ENCODE peak calls at places on chromosome 13, in four cellular contexts. B is BE2C, M is foreskin fibroblast, U is A673. P is an unnamed sample.

GRCh38 chr13:31851201-31851600 is 111.9 kb downstream of the RXFP2 start:
- DNase-seq in B (no peak), M (no peak), U (no peak), P (no peak)

GRCh38 chr13:108955741-108956140 is 326.3 kb downstream of the MYO16 start:
- DNase-seq in B (no peak), M (no peak), U (no peak), P (no peak)

GRCh38 chr13:38401276-38401675 is 51.6 kb downstream of the UFM1 start:
- DNase-seq in B (no peak), M (peak), U (no peak), P (no peak)

GRCh38 chr13:30718661-30719520 is 16.5 kb upstream of the ALOX5AP start:
- DNase-seq in B (no peak), M (peak), U (no peak), P (no peak)

GRCh38 chr13:39968646-39969475 is 313.4 kb downstream of the COG6 start:
- DNase-seq in B (no peak), M (no peak), U (no peak), P (no peak)

GRCh38 chr13:30408319-30409101 is 13.8 kb upstream of the UBE2L5 start:
- DNase-seq in B (peak), M (peak), U (no peak), P (peak)

GRCh38 chr13:33657274-33657673 is 160.7 kb upstream of the RFC3 start:
- DNase-seq in B (no peak), M (no peak), U (no peak), P (no peak)

GRCh38 chr13:49669735-49670309 is 21.5 kb downstream of the EBPL start:
- DNase-seq in B (peak), M (peak), U (peak), P (no peak)

GRCh38 chr13:71864094-71864980 is 2.7 kb downstream of the DACH1 start:
- DNase-seq in B (peak), M (no peak), U (peak), P (peak)

GRCh38 chr13:100789481-100789880 is 114.9 kb upstream of the TMTC4 start:
- DNase-seq in B (no peak), M (peak), U (peak), P (peak)

GRCh38 chr13:80132741-80133601 is 208.0 kb downstream of the SPRY2 start:
- DNase-seq in B (peak), M (peak), U (peak), P (peak)

GRCh38 chr13:49444517-49445395 is 682 bp downstream of the SETDB2 start:
- DNase-seq in B (no peak), M (peak), U (peak), P (peak)

GRCh38 chr13:32587774-32588165 is 1.5 kb downstream of the PDS5B start:
- DNase-seq in B (no peak), M (no peak), U (no peak), P (no peak)

DNA sequence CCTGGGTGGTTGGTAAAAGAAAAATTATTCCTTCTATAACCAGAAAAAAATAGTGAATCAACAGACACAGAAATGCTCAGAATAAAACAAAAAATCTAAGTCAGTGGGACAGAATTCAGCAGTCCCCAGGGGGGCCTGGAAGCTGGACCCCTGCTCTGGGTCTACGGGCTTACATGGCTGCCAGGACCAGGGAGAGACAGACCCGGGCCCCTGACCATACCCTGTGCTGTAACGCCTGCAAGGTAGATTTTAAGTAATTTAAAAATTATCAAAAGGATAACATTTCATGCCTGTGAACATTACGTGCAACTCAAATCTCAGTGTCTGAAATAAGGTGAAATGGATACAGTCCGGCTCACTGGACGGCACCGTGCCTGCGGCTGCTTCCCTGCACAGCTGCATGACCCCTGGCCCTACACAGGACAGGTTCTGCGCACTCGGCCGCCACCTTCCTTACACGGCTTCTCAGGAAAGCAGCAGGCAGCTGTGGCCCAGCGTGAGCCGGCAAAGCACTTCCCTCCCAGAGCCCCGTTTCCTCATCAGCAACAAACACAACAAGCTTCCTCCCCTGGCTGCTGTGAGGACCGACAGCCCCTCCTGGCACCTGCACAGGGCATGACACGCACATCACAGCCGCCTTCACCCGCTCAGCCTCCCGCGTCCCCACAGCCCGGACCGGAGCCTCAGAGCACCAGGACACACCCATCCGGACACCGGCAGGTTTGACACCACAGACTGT is 22.2 kb downstream of the RASA3 start:
- DNase-seq in B (peak), M (peak), U (no peak), P (peak)
- TF ChIP-seq CTCF in B (peak), M (no peak), U (no peak), P (peak)

GRCh38 chr13:59176775-59177174 is 987.0 kb downstream of the DIAPH3 start:
- DNase-seq in B (no peak), M (no peak), U (peak), P (no peak)
- TF ChIP-seq CTCF in B (peak), M (no peak), U (peak), P (no peak)

DNA sequence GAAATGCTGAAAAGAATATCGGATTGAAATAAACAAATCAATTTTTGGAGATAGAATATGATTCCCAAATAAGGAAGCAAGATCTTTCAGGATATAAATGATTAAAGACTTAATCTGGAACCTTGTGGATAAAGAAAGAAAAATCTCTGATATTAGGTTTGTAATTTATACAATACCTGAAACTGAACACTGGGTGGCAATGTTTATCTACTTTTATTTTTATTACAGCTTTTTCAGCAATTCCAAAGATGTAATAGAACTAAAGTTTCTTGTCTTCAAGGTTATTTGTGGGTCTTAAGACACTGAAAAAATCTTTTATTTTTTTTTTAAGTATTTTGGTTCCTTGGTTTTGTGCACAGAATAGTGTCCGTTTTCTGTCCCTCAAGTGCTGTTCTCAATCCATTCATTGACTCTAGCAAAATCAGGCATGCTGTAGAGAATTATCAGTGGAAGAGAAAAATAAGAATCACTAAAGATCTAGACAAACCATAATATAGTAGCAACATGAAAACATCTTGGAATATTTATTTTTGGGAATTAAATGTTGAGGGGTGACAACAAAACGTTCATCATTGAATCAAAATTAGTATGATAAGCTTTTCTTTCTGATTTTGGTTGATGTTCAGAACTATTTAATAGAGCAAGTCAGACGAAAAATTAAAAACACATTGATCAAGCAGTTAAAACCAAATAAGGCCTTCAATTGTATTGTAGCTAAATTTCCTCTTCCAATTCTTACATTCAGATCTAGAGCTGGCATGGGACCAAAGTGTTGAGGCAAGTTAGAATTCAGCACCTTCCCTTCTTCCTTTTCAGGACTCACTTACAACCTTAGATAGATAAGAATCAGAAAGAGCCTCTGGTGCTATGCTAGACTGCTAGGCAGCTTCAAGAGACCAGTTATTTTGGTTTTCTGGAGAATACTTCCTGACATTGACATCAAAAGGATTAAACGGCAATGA is 704.4 kb upstream of the PCDH20 start:
- DNase-seq in B (no peak), M (peak), U (peak), P (no peak)
- TF ChIP-seq CTCF in B (peak), M (no peak), U (peak), P (no peak)

DNA sequence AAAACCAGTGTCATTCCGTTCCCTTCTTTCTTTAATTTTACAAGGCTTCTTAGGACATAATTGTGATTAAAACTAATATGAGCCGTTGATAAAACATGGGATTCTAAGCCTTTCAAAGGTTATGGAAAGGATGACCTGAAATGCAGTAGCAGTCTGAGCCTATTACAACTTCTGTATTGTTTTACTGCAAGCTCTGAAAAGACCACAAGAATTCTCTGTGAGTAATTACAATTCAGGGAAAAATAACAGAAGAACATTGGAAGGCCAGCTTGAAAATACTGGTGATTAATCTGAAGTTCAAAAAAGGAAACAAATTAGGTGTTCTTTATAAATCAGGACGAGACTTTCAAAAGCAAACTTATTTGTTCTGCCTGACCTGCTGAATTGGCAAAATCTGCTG is 529.8 kb downstream of the PCDH9 start:
- DNase-seq in B (no peak), M (no peak), U (no peak), P (no peak)
- TF ChIP-seq CTCF in B (no peak), M (no peak), U (no peak), P (no peak)

DNA sequence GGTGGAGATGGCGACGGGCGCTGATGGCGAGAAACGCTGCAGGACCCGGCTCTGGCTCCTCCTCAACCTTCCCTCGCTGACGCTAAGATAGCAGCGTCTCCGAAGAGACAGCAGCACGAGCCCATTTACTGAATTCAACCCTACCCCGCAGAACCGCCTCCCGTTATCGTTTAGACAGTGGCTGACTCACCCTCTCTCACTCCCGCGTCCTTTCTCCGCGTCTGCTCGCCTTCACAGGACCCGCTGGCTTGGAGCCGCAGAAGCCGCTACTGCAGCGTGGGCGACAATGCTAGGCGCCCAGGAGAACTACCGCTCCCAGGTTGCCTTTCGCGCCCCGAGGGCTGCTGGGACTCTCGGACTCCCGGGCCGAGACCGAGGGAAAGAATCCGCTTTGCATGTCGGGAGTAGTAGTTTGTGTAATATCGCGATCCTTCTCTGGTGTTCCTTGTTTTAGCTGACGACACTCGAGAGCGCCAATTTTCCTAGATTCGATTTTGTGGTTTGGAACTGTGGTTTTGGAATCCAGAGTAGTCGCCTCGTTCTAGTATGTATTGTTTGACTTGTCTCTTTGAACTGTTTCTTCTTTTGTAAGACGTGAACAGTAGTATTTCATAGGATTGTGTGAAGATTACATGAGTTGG is at the start of gene KBTBD6:
- DNase-seq in B (peak), M (peak), U (peak), P (peak)
- TF ChIP-seq CTCF in B (no peak), M (no peak), U (no peak), P (no peak)

DNA sequence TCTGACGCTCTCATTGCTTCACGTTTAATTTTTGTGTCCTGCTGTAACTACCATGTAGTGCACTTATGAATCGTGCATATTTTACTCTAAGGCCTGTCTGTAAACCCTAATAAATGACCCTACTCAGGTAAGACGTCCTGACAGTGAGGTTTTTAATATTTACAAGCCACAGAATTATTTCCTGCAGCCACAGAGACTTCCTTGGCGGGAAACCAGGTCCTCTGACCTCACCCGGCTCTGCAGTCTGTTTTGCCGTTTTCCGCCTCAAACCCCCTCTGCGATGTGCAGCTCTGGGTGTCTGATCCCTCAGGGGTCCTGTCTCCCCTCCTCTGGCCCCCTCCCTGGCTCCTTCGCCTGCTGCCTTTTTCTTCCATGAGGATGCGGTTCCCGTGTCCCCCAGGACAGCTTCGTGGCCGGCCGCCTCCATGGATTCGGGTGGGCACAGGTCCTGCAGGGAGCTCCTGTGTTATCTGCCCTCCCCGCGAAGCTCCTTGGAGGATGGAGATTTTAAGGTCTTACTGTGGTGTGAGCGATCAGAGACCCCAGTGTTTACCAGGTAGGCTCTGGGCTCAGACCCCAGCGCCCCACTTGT is 66.3 kb downstream of the MCF2L start:
- DNase-seq in B (no peak), M (no peak), U (no peak), P (no peak)
- TF ChIP-seq CTCF in B (no peak), M (no peak), U (no peak), P (no peak)

P was measured in left lung.